ENCODE peak calls at places on chromosome 9, in six cellular contexts. C is body of pancreas, M is fibroblast of mammary gland, L is mesendoderm, I is PC-3, J is left lung. P is an unnamed sample.

GRCh38 chr9:136807281-136808074 is at the start of gene RABL6:
- DNase-seq in I (peak), C (peak), M (peak), J (peak), L (peak), P (no peak)

GRCh38 chr9:18542837-18543405 is 69.0 kb downstream of the ADAMTSL1 start:
- DNase-seq in C (no peak), L (no peak), M (peak), I (peak), J (no peak), P (no peak)

GRCh38 chr9:32258482-32258881 is 126.0 kb upstream of the ACO1 start:
- DNase-seq in I (no peak), M (no peak), J (no peak), L (no peak), C (no peak), P (no peak)

GRCh38 chr9:8822667-8823025 is 1023.1 kb upstream of the DMAC1 start:
- DNase-seq in C (no peak), L (no peak), M (no peak), J (no peak), I (no peak), P (no peak)

GRCh38 chr9:14399736-14400657 is 86.1 kb upstream of the NFIB start:
- DNase-seq in C (no peak), M (no peak), L (no peak), I (no peak), J (no peak), P (no peak)

GRCh38 chr9:129677456-129677855 is 12.0 kb downstream of the PRRX2 start:
- DNase-seq in J (peak), I (no peak), M (no peak), L (no peak), C (no peak), P (no peak)

GRCh38 chr9:2574215-2574614 is 47.4 kb upstream of the VLDLR start:
- DNase-seq in M (no peak), I (peak), L (no peak), C (no peak), J (no peak), P (no peak)

GRCh38 chr9:14415947-14416346 is 102.0 kb upstream of the NFIB start:
- DNase-seq in M (peak), L (no peak), J (no peak), C (no peak), I (peak), P (no peak)

GRCh38 chr9:136784249-136784996 is 6.7 kb upstream of the TMEM141 start:
- DNase-seq in C (no peak), I (peak), M (peak), L (no peak), J (no peak), P (no peak)

GRCh38 chr9:122086873-122087272 is 6.2 kb downstream of the TTLL11 start:
- DNase-seq in C (no peak), M (no peak), J (no peak), L (no peak), I (no peak), P (no peak)

DNA sequence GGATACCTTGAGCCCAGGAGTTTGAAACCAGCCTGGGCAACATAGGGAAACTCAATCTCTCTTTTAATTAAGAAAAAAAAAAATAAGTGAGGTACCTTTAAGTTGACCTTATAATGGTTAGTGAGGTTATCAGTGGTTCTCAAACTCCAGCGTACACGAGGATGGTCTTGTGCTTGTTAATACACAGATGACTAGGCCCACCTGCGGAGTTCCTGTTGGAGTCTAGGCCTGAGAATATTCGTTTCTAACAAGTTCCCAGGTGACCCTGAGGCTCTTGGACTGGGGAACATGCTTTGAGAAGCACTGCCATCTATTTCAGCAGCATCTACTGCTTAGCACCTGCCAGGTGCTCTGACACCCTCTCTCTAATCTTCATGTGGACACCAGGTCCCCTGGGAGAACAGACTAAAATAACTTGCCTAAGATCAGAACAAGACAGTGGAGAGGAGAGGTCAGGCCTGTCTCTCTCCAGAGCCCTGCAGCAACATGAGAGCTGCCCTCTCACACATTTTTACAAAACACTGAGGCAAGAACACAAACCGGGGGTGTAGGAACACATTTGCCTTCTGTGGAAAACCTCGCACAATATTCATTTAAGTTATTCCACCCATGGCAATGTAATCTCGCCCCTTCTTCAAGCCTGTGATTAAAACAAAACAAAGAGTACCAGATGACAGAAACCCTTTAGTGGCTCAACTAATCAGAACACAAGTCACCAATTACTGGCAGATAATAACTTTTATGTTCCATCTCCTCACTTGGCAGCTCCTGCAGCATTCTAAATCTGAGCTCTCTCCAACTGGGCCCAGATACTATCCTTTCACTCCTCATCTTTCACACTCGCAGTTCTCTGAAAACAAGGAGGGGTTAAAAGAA is 24.5 kb downstream of the TLE1 start:
- DNase-seq in C (no peak), I (no peak), L (no peak), J (no peak), M (no peak), P (no peak)
- H3K4me3 ChIP-seq in C (no peak), I (no peak), L (no peak), J (no peak), M (no peak), P (no peak)

GRCh38 chr9:133356391-133357091 is at the start of the genes SURF1 and SURF2:
- DNase-seq in I (peak), M (peak), L (peak), J (peak), C (peak), P (no peak)
- H3K4me3 ChIP-seq in I (peak), M (peak), L (peak), J (peak), C (peak), P (peak)

GRCh38 chr9:120777229-120777628 is 16.0 kb downstream of the FBXW2 start:
- DNase-seq in M (no peak), J (no peak), C (no peak), I (no peak), L (no peak), P (no peak)

GRCh38 chr9:120776788-120777187 is 16.4 kb downstream of the FBXW2 start:
- DNase-seq in J (no peak), C (no peak), I (no peak), L (no peak), M (no peak), P (peak)

GRCh38 chr9:120773218-120773617 is 20.0 kb downstream of the FBXW2 start:
- DNase-seq in L (no peak), I (no peak), M (no peak), J (no peak), C (no peak), P (no peak)

GRCh38 chr9:120774719-120775118 is 18.5 kb downstream of the FBXW2 start:
- DNase-seq in C (no peak), J (no peak), I (peak), L (no peak), M (no peak), P (no peak)

DNA sequence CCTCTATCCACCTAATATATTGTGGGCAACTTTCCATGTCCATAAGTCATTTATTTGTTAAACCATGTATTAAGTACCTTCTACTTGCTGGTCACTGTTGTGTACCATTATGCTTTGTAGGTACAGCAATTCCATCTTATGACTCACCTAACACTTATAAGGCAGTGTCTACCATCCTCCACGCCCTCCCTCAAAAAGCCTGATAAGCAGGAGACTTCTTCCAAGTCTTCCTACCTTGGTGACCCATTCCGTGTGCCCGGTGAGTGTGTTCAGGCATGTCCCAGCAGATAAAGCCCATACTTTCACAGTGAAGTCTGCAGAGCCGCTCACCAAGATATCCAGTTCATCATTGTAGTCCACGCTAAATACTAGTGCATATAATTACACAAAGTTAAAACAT is 17.4 kb downstream of the FBXW2 start:
- DNase-seq in I (no peak), M (no peak), J (no peak), C (no peak), L (no peak), P (no peak)
- H3K4me3 ChIP-seq in I (no peak), M (no peak), J (no peak), C (no peak), L (no peak), P (no peak)

GRCh38 chr9:95971815-95972214 is 96.3 kb downstream of the ERCC6L2 start:
- DNase-seq in I (no peak), J (no peak), M (no peak), L (no peak), C (no peak), P (no peak)
- H3K4me3 ChIP-seq in I (no peak), J (no peak), M (no peak), L (no peak), C (no peak), P (no peak)

GRCh38 chr9:88990721-88991065 is 575 bp upstream of the S1PR3 start:
- DNase-seq in I (no peak), L (peak), J (no peak), C (no peak), M (no peak), P (no peak)
- H3K4me3 ChIP-seq in I (no peak), L (peak), J (peak), C (peak), M (peak), P (no peak)

GRCh38 chr9:134049772-134050588 is 17.8 kb downstream of the BRD3 start:
- DNase-seq in J (peak), C (no peak), I (no peak), L (no peak), M (no peak), P (no peak)

GRCh38 chr9:134047868-134048581 is 19.8 kb downstream of the BRD3 start:
- DNase-seq in I (no peak), J (peak), M (no peak), C (no peak), L (no peak), P (no peak)

GRCh38 chr9:134050726-134051125 is 17.1 kb downstream of the BRD3 start:
- DNase-seq in C (no peak), L (no peak), J (no peak), M (no peak), I (no peak), P (no peak)

GRCh38 chr9:134048582-134048968 is 19.3 kb downstream of the BRD3 start:
- DNase-seq in C (no peak), L (no peak), J (peak), I (no peak), M (no peak), P (no peak)

DNA sequence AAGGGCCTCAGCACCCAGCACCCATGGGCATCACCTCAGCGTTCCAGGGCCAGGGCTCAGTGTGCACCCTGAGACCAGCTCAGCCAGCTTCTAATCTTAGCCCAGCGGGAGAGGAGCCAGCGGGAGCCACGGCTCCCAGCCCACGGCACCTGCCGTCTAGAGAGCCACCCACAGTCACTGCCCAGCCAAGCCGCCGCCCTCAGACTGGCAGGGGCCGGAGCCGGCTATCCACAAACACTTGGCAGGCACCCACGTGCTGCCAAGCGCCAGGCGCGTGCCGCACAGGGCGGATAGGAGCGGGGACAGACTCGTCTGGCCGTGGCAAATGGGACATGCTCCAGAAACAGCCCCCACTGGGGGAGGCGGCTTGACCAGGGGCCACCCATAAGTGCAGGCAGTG is 18.6 kb downstream of the BRD3 start:
- DNase-seq in M (no peak), L (no peak), J (peak), C (peak), I (no peak), P (peak)
- H3K4me3 ChIP-seq in M (no peak), L (no peak), J (no peak), C (no peak), I (no peak), P (no peak)

GRCh38 chr9:119302988-119303698 is 66.1 kb downstream of the BRINP1 start:
- DNase-seq in C (no peak), L (no peak), M (no peak), I (no peak), J (no peak), P (no peak)

DNA sequence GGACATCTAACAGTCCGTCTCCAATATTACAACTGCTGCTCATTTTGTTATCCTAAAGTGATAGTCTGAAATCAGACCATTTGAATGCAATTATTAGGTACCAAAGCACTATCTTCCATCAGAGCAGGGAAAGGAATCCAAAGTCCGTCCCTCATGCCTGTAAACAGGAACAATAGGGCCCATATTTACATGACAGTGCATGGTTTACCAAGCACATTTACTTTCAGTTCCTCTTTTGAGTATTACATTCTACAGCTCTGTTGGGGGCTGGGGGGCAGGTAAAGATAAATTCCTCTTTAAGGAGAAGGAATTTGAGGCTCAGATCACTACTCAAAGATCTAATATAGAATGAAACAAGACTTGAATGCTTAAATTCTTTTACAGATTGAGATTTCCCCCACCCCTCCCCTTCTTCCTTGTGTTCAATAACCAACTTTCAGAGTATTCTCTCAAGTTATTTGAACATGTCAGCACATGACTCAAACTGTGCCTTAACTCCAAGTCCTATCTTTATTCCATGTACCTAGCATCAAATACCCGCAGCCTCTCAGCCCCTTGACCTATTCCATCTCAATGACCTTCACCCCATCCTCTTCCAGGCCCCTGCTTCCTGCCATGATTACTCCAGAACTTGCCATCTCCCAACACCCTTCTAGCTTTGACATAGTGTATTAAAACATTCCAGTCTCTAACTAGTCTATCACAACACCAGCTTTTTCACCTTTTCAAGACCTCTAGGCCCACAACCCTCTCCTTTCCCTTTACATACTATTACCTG is 71.0 kb downstream of the BRINP1 start:
- DNase-seq in J (no peak), L (peak), C (no peak), I (no peak), M (no peak), P (no peak)
- H3K4me3 ChIP-seq in J (no peak), L (no peak), C (no peak), I (no peak), M (no peak), P (no peak)

GRCh38 chr9:34123682-34124081 is 2.8 kb downstream of the DCAF12 start:
- DNase-seq in I (no peak), M (no peak), C (no peak), L (no peak), J (no peak), P (no peak)
- H3K4me3 ChIP-seq in I (no peak), M (no peak), C (no peak), L (no peak), J (no peak), P (no peak)

GRCh38 chr9:98720402-98720801 is 11.7 kb upstream of the GABBR2 start:
- DNase-seq in M (no peak), J (no peak), L (no peak), C (no peak), I (no peak), P (no peak)
- H3K4me3 ChIP-seq in M (no peak), J (no peak), L (no peak), C (no peak), I (no peak), P (no peak)

GRCh38 chr9:113481176-113481805 is 17.8 kb downstream of the RGS3 start:
- DNase-seq in J (no peak), M (no peak), I (no peak), L (no peak), C (peak), P (peak)
- H3K4me3 ChIP-seq in J (no peak), M (no peak), I (no peak), L (no peak), C (no peak), P (no peak)